ENCODE peak calls at places on chromosomes 2 and 18, in four cellular contexts. One of them, this sample, is unnamed. For H3K9me3, the result is how much of the 10 kb centered on the place peaks cover.

GRCh38 chr2:239947361-239948045 is 77.6 kb downstream of the NDUFA10 start:
- DNase-seq in prostate gland: no peak
- DNase-seq in body of pancreas: peak
- DNase-seq in WERI-Rb-1: peak
- DNase-seq in this sample: no peak

GRCh38 chr2:73232471-73233153 is 427 bp downstream of the PRADC1 start:
- DNase-seq in WERI-Rb-1: peak
- DNase-seq in body of pancreas: peak
- DNase-seq in prostate gland: no peak
- DNase-seq in this sample: no peak

GRCh38 chr2:159126653-159127052 is 158.2 kb downstream of the TANC1 start:
- DNase-seq in prostate gland: no peak
- DNase-seq in WERI-Rb-1: no peak
- DNase-seq in body of pancreas: no peak
- DNase-seq in this sample: no peak

GRCh38 chr2:1701556-1702185 is 42.6 kb downstream of the PXDN start:
- DNase-seq in WERI-Rb-1: peak
- DNase-seq in prostate gland: no peak
- DNase-seq in body of pancreas: no peak
- DNase-seq in this sample: no peak

GRCh38 chr2:160252278-160252887 is 52.3 kb upstream of the ITGB6 start:
- DNase-seq in prostate gland: no peak
- DNase-seq in body of pancreas: no peak
- DNase-seq in WERI-Rb-1: no peak
- DNase-seq in this sample: no peak

GRCh38 chr18:47677952-47678351 is 252.5 kb downstream of the SMAD2 start:
- DNase-seq in body of pancreas: no peak
- DNase-seq in prostate gland: no peak
- DNase-seq in WERI-Rb-1: no peak
- DNase-seq in this sample: no peak

GRCh38 chr2:13651684-13652131 is 935.0 kb downstream of the TRIB2 start:
- DNase-seq in body of pancreas: no peak
- DNase-seq in prostate gland: no peak
- DNase-seq in WERI-Rb-1: no peak
- DNase-seq in this sample: no peak

GRCh38 chr18:54117853-54118773 is 106.4 kb downstream of the MBD2 start:
- DNase-seq in WERI-Rb-1: no peak
- DNase-seq in body of pancreas: peak
- DNase-seq in prostate gland: no peak
- DNase-seq in this sample: no peak

GRCh38 chr18:54742654-54743053 is 85.6 kb upstream of the RAB27B start:
- DNase-seq in prostate gland: peak
- DNase-seq in WERI-Rb-1: no peak
- DNase-seq in body of pancreas: peak
- DNase-seq in this sample: no peak

GRCh38 chr2:224162122-224162521 is 123.0 kb upstream of the SERPINE2 start:
- DNase-seq in prostate gland: no peak
- DNase-seq in WERI-Rb-1: no peak
- DNase-seq in body of pancreas: no peak
- DNase-seq in this sample: no peak

GRCh38 chr2:6264198-6264597 is 572.0 kb downstream of the SOX11 start:
- DNase-seq in body of pancreas: no peak
- DNase-seq in WERI-Rb-1: no peak
- DNase-seq in prostate gland: no peak
- DNase-seq in this sample: no peak

GRCh38 chr18:67302043-67302442 is 214.5 kb downstream of the DSEL start:
- DNase-seq in body of pancreas: no peak
- DNase-seq in WERI-Rb-1: no peak
- DNase-seq in prostate gland: no peak
- DNase-seq in this sample: no peak

GRCh38 chr18:67305466-67305865 is 211.1 kb downstream of the DSEL start:
- DNase-seq in WERI-Rb-1: no peak
- DNase-seq in body of pancreas: no peak
- DNase-seq in prostate gland: no peak
- DNase-seq in this sample: no peak

GRCh38 chr18:67301592-67301991 is 214.9 kb downstream of the DSEL start:
- DNase-seq in prostate gland: no peak
- DNase-seq in body of pancreas: no peak
- DNase-seq in WERI-Rb-1: no peak
- DNase-seq in this sample: no peak

DNA sequence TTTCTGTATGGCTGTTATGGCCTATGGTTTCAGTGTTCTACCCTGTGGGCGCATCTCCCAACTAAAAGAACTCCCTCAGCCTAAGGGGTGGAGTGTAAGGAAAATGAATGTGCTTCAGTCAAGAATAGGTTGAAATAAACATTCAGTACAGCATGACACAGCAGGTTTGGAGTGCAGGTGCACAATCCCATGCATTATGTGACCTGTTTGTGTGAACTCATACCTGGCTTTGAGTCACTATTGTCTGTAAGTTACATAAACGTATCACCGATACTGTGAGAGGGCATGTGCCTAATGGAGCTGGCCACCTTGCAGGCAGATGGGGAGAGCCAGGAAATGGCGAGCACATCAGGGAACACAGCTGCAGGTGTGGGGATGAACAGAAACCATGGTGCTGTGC is 216.0 kb downstream of the DSEL start:
- DNase-seq in prostate gland: no peak
- DNase-seq in body of pancreas: no peak
- DNase-seq in WERI-Rb-1: no peak
- DNase-seq in this sample: peak
- H3K9me3 ChIP-seq in prostate gland: under half
- H3K9me3 ChIP-seq in body of pancreas: under half
- H3K9me3 ChIP-seq in WERI-Rb-1: under half
- H3K9me3 ChIP-seq in this sample: under half

GRCh38 chr2:125312342-125312741 is 1287.3 kb downstream of the CNTNAP5 start:
- DNase-seq in body of pancreas: no peak
- DNase-seq in WERI-Rb-1: no peak
- DNase-seq in prostate gland: no peak
- DNase-seq in this sample: no peak

GRCh38 chr2:125313806-125314205 is 1288.7 kb downstream of the CNTNAP5 start:
- DNase-seq in prostate gland: no peak
- DNase-seq in WERI-Rb-1: no peak
- DNase-seq in body of pancreas: peak
- DNase-seq in this sample: no peak

DNA sequence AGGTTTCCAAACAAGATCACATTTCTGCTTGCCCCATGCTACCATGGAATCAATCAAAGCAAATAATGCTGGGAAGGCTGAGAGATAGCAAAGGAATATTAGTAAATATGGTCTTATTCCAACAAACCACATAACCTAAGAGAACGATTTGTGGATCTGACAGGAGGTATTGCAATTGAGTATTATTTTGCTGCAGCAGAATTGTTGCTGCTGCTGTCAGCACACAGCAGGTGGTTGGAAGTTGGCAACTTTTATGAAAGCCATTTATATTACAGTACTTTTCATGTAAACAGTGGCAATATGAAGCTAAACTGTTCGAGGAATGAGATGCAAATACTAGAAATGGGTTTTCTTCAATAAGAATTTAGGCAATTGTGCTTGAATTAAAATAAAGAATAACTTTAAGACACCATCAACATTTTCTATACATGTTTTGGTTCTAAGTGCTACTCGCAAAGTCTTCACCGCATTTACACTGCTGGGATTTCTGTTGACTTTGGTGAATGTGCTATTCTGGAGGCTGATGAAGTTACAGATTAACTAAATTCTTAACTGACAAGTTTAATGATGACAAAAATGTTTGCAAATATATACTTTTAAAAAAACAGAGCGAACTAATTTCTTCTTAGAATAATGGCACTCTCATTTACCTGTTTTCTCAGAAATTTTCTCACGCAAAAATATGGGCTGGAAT is 1285.7 kb downstream of the CNTNAP5 start:
- DNase-seq in WERI-Rb-1: no peak
- DNase-seq in body of pancreas: no peak
- DNase-seq in prostate gland: no peak
- DNase-seq in this sample: no peak
- H3K9me3 ChIP-seq in WERI-Rb-1: under half
- H3K9me3 ChIP-seq in body of pancreas: under half
- H3K9me3 ChIP-seq in prostate gland: under half
- H3K9me3 ChIP-seq in this sample: under half

GRCh38 chr2:229089806-229090205 is 181.3 kb downstream of the PID1 start:
- DNase-seq in WERI-Rb-1: no peak
- DNase-seq in body of pancreas: no peak
- DNase-seq in prostate gland: no peak
- DNase-seq in this sample: no peak
- H3K9me3 ChIP-seq in WERI-Rb-1: under half
- H3K9me3 ChIP-seq in body of pancreas: under half
- H3K9me3 ChIP-seq in prostate gland: under half
- H3K9me3 ChIP-seq in this sample: under half

GRCh38 chr18:62512532-62512931 is 10.3 kb upstream of the ZCCHC2 start:
- DNase-seq in prostate gland: no peak
- DNase-seq in body of pancreas: no peak
- DNase-seq in WERI-Rb-1: no peak
- DNase-seq in this sample: no peak
- H3K9me3 ChIP-seq in prostate gland: under half
- H3K9me3 ChIP-seq in body of pancreas: under half
- H3K9me3 ChIP-seq in WERI-Rb-1: under half
- H3K9me3 ChIP-seq in this sample: under half

DNA sequence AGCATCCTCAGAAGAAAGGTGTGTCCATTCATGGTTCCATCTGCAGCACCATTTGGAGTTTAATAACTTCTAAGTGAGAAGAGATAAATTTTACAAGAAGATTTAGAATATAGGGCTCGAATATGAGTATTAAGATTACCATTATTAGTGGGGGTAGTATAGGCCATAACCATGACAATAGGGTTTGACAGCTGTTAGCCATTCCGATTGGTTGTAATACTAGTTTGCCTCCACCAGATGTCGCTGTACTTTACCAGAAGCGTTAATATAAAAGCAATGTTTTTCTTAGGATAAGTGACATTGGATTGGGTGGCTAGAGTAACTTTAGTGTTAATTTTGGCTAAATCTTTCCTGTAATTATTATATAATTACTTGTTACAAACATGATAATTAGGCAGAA is 107.5 kb upstream of the SRD5A2 start:
- DNase-seq in WERI-Rb-1: no peak
- DNase-seq in prostate gland: no peak
- DNase-seq in body of pancreas: no peak
- DNase-seq in this sample: no peak
- H3K9me3 ChIP-seq in WERI-Rb-1: under half
- H3K9me3 ChIP-seq in prostate gland: under half
- H3K9me3 ChIP-seq in body of pancreas: under half
- H3K9me3 ChIP-seq in this sample: under half

DNA sequence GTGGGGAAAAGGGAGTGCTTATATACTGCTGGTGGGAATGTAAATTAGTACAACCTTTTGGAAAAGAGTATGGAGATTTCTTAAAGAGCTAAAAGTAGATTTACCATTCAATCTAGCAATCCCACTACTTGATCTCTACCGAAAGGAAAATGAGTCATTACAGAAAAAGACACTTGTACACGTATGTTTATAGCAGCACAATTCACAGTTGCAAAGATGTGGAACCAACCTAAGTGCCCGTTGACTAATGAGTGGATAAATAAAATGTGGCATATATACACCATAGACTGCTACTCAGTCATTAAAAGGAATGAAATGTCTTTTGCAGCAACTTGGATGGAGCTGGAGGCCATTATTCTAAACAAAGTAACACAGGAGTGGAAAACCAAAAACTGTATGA is 29.5 kb downstream of the FLACC1 start:
- DNase-seq in prostate gland: no peak
- DNase-seq in body of pancreas: no peak
- DNase-seq in WERI-Rb-1: no peak
- DNase-seq in this sample: no peak
- H3K9me3 ChIP-seq in prostate gland: under half
- H3K9me3 ChIP-seq in body of pancreas: under half
- H3K9me3 ChIP-seq in WERI-Rb-1: under half
- H3K9me3 ChIP-seq in this sample: under half

GRCh38 chr18:23943903-23944624 is 70.5 kb upstream of the TTC39C start:
- DNase-seq in WERI-Rb-1: no peak
- DNase-seq in body of pancreas: no peak
- DNase-seq in prostate gland: no peak
- DNase-seq in this sample: no peak

GRCh38 chr18:23949863-23950262 is 64.7 kb upstream of the TTC39C start:
- DNase-seq in body of pancreas: no peak
- DNase-seq in prostate gland: no peak
- DNase-seq in WERI-Rb-1: no peak
- DNase-seq in this sample: no peak

GRCh38 chr18:23950644-23951043 is 63.9 kb upstream of the TTC39C start:
- DNase-seq in body of pancreas: no peak
- DNase-seq in prostate gland: no peak
- DNase-seq in WERI-Rb-1: no peak
- DNase-seq in this sample: no peak

GRCh38 chr18:23943104-23943503 is 71.5 kb upstream of the TTC39C start:
- DNase-seq in prostate gland: no peak
- DNase-seq in body of pancreas: no peak
- DNase-seq in WERI-Rb-1: no peak
- DNase-seq in this sample: no peak

DNA sequence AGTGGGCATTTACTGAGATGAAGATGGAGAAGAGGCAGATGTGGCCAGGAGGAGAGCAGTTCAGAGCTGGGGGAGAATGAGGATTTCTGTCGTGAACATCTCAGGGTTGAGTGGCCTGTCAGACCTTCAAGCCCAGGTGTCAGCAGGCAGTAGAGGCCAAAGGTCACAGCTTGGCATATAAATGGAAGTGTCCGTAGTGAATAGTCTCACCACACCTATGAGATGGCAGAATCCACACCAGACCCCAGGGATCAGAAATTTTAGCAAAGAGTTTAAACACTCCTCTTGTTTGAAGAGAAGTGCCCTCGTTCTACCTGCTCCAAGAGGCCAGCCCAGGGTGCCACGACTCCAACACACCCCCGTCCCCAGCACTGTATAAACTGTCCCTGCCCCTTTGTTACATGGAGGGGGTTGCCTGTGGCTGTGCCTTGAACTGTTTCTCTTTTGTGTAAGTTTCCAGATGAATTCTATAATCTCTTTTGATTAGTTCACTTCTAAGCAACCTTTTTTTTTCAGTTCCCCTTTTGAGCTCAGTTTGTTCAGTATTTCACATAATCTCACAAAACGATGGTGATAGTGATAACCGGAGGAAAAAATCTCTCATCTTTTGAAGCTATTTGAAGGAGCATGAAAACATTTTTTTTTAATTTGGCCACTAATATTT is 69.0 kb upstream of the TTC39C start:
- DNase-seq in prostate gland: no peak
- DNase-seq in WERI-Rb-1: no peak
- DNase-seq in body of pancreas: no peak
- DNase-seq in this sample: no peak
- H3K9me3 ChIP-seq in prostate gland: under half
- H3K9me3 ChIP-seq in WERI-Rb-1: under half
- H3K9me3 ChIP-seq in body of pancreas: under half
- H3K9me3 ChIP-seq in this sample: under half

GRCh38 chr2:120629241-120629895 is 106.3 kb upstream of the GLI2 start:
- DNase-seq in WERI-Rb-1: no peak
- DNase-seq in prostate gland: no peak
- DNase-seq in body of pancreas: no peak
- DNase-seq in this sample: no peak

GRCh38 chr2:120631719-120632118 is 103.9 kb upstream of the GLI2 start:
- DNase-seq in body of pancreas: no peak
- DNase-seq in prostate gland: no peak
- DNase-seq in WERI-Rb-1: no peak
- DNase-seq in this sample: no peak

GRCh38 chr2:120631241-120631640 is 104.4 kb upstream of the GLI2 start:
- DNase-seq in WERI-Rb-1: no peak
- DNase-seq in body of pancreas: no peak
- DNase-seq in prostate gland: no peak
- DNase-seq in this sample: no peak

GRCh38 chr2:120628248-120628647 is 107.4 kb upstream of the GLI2 start:
- DNase-seq in body of pancreas: no peak
- DNase-seq in WERI-Rb-1: no peak
- DNase-seq in prostate gland: no peak
- DNase-seq in this sample: no peak

GRCh38 chr2:120630031-120630701 is 105.5 kb upstream of the GLI2 start:
- DNase-seq in body of pancreas: no peak
- DNase-seq in WERI-Rb-1: peak
- DNase-seq in prostate gland: peak
- DNase-seq in this sample: no peak
- H3K9me3 ChIP-seq in body of pancreas: under half
- H3K9me3 ChIP-seq in WERI-Rb-1: under half
- H3K9me3 ChIP-seq in prostate gland: under half
- H3K9me3 ChIP-seq in this sample: under half